ENCODE peak calls at places on chromosomes 3 and 15, in four cellular contexts. S is suprapubic skin, Z is K562, T is stomach. N is an unnamed sample.

GRCh38 chr3:43024183-43024865 is 45.2 kb downstream of the GASK1A start:
- DNase-seq in S (no peak), Z (no peak), T (no peak), N (no peak)

GRCh38 chr3:173708191-173708590 is 310.6 kb downstream of the NLGN1 start:
- DNase-seq in S (no peak), Z (no peak), T (no peak), N (no peak)

GRCh38 chr3:112740800-112741199 is 99.9 kb upstream of the CCDC80 start:
- DNase-seq in S (no peak), Z (no peak), T (no peak), N (no peak)

GRCh38 chr3:129346690-129347440 is 68.2 kb downstream of the HMCES start:
- DNase-seq in S (no peak), Z (no peak), T (no peak), N (no peak)

GRCh38 chr3:128319741-128320141 is 146.9 kb downstream of the DNAJB8 start:
- DNase-seq in S (peak; percentile 36), Z (no peak), T (peak; percentile 34), N (peak; percentile 15)

GRCh38 chr3:44874308-44874707 is at the start of gene TGM4:
- DNase-seq in S (no peak), Z (no peak), T (no peak), N (no peak)

GRCh38 chr15:75531041-75531450 is 48.1 kb downstream of the PTPN9 start:
- DNase-seq in S (peak; percentile 71), Z (no peak), T (no peak), N (no peak)

GRCh38 chr15:31200735-31201151 is 99.2 kb upstream of the TRPM1 start:
- DNase-seq in S (no peak), Z (peak; percentile 38), T (peak; percentile 85), N (peak; percentile 69)

GRCh38 chr15:58462973-58463663 is 31.3 kb downstream of the LIPC start:
- DNase-seq in S (no peak), Z (no peak), T (no peak), N (no peak)

GRCh38 chr15:83275412-83275811 is 9.1 kb downstream of the BNC1 start:
- DNase-seq in S (no peak), Z (no peak), T (no peak), N (no peak)

GRCh38 chr15:50543556-50543955 is 2.9 kb downstream of the USP50 start:
- DNase-seq in S (no peak), Z (no peak), T (no peak), N (no peak)

GRCh38 chr3:195612075-195612800 is 28.5 kb upstream of the APOD start:
- DNase-seq in S (peak; percentile 60), Z (no peak), T (peak; percentile 21), N (no peak)

GRCh38 chr3:121482651-121483050 is 63.1 kb downstream of the POLQ start:
- DNase-seq in S (no peak), Z (no peak), T (no peak), N (no peak)

GRCh38 chr3:112486811-112487505 is 12.3 kb downstream of the BTLA start:
- DNase-seq in S (no peak), Z (no peak), T (no peak), N (peak; percentile 8)

GRCh38 chr15:41822471-41822870 is 5.4 kb upstream of the JMJD7 start:
- DNase-seq in S (no peak), Z (no peak), T (no peak), N (no peak)

GRCh38 chr3:127747751-127748521 is 74.4 kb downstream of the MGLL start:
- DNase-seq in S (peak; percentile 91), Z (no peak), T (peak; percentile 77), N (no peak)

GRCh38 chr3:151003024-151003771 is 30.7 kb upstream of the CLRN1 start:
- DNase-seq in S (no peak), Z (no peak), T (no peak), N (no peak)

GRCh38 chr3:183306798-183307671 is 54.0 kb downstream of the B3GNT5 start:
- DNase-seq in S (peak; percentile 78), Z (peak; percentile 53), T (peak; percentile 94), N (peak; percentile 94)

GRCh38 chr3:134624537-134625287 is 26.1 kb downstream of the KY start:
- DNase-seq in S (peak; percentile 35), Z (no peak), T (peak; percentile 10), N (no peak)

GRCh38 chr3:2099028-2099671 is 484 bp downstream of the CNTN4 start:
- DNase-seq in S (no peak), Z (no peak), T (no peak), N (no peak)

GRCh38 chr15:32030795-32031194 is 480 bp downstream of the CHRNA7 start:
- DNase-seq in S (peak; percentile 51), Z (no peak), T (no peak), N (no peak)

GRCh38 chr3:122315619-122316018 is 9.4 kb upstream of the CSTA start:
- DNase-seq in S (no peak), Z (no peak), T (no peak), N (no peak)

GRCh38 chr3:143445118-143445517 is 325.5 kb downstream of the CHST2 start:
- DNase-seq in S (no peak), Z (no peak), T (no peak), N (no peak)

GRCh38 chr15:57656434-57656833 is 50.1 kb upstream of the POLR2M start:
- DNase-seq in S (no peak), Z (no peak), T (no peak), N (no peak)

GRCh38 chr3:138442433-138442832 is 8.0 kb downstream of the ESYT3 start:
- DNase-seq in S (peak; percentile 46), Z (peak; percentile 82), T (no peak), N (peak; percentile 43)

GRCh38 chr3:186570941-186571643 is 572 bp downstream of the DNAJB11 start:
- DNase-seq in S (no peak), Z (no peak), T (no peak), N (no peak)

GRCh38 chr3:186569779-186570095 is 783 bp upstream of the DNAJB11 start:
- DNase-seq in S (no peak), Z (no peak), T (no peak), N (no peak)

GRCh38 chr3:186570096-186570940 is at the start of gene DNAJB11:
- DNase-seq in S (peak; percentile 99), Z (peak; percentile 93), T (peak; percentile 99), N (peak; percentile 96)

GRCh38 chr3:186566772-186567071 is 417 bp downstream of the TBCCD1 start:
- DNase-seq in S (no peak), Z (no peak), T (no peak), N (no peak)

GRCh38 chr3:186567072-186567921 is at the start of gene TBCCD1:
- DNase-seq in S (peak; percentile 94), Z (peak; percentile 90), T (peak; percentile 95), N (peak; percentile 99)
- TF ChIP-seq EP300 in S (no peak), Z (peak; percentile 26), T (no peak), N (no peak)

GRCh38 chr3:49804141-49805041 is 1.3 kb downstream of the INKA1 start:
- DNase-seq in S (no peak), Z (no peak), T (no peak), N (no peak)
- H3K4me3 ChIP-seq in S (peak overlapping the region; percentile 92), Z (peak overlapping the region; percentile 82), T (peak overlapping the region; percentile 83), N (peak overlapping the region; percentile 89)

DNA sequence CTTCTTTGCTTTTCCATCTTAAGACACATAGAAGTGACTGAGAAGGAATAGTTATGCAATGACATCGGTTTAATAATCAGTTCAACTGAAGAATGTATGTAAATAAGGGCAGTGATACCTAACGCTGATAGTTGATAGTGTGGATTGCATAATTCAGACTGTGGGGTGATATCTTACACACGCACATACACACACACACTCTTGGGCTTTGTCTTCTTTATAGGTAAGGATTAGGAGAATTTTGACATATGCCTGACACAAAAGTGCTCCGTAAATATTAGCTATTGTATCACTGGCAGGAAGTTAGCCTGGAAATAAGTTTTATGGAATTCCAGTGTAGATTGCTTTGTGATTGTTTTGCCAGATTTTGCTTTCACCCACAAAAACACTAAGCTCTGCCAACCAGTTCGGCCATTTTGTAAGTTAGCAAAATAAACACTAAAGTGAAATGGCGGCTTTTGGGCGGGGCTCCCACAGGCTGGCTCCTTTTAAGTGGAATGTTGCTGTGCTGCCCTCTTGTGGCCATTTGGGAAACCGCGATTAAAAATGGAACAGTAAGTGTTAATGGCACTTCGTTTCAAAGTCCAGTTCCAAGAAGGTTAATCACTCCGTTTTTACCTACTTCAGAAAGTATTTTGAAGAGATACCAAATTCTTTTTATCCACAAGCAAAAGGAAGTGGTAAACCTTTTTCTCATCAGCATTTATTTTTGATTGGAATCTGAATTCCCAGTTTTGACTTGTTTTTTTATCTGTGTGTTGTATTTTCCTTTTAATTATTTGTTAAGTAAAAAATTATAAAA is 17.7 kb downstream of the CHD2 start:
- DNase-seq in S (peak; percentile 97), Z (peak; percentile 78), T (peak; percentile 99), N (peak; percentile 96)
- TF ChIP-seq POLR2A in S (no peak), Z (peak; percentile 46), T (no peak), N (peak; percentile 52)

DNA sequence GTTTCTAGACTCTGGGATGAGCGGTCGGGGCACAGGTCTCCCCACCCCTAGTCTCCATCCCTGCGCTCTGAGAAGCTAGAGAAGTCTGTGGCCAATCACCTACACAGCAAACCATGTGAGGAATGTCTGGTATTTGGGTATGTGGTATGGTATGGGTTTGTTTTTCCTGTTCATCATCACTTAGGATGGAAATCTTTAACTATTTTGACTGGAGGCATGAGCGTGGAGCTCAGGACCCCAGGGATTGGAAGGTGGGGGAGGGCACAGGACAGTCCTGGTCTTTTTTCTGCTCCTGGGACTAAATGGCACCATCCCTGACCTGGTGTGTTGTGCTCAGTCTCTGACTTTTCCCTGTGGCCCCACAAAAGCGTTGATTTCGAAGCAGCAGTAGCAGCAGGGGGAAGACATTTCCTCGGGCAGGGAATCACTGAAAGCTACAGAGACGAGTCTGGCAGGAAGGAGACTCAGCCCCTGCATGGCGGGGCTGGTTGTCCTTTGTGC is 191.7 kb upstream of the TPM1 start:
- DNase-seq in S (no peak), Z (no peak), T (no peak), N (no peak)
- TF ChIP-seq EP300 in S (no peak), Z (no peak), T (no peak), N (no peak)

GRCh38 chr3:69407908-69408307 is 22.0 kb upstream of the FRMD4B start:
- DNase-seq in S (no peak), Z (no peak), T (no peak), N (no peak)
- H3K4me3 ChIP-seq in S (no peak overlapping the region), Z (no peak overlapping the region), T (no peak overlapping the region), N (no peak overlapping the region)

DNA sequence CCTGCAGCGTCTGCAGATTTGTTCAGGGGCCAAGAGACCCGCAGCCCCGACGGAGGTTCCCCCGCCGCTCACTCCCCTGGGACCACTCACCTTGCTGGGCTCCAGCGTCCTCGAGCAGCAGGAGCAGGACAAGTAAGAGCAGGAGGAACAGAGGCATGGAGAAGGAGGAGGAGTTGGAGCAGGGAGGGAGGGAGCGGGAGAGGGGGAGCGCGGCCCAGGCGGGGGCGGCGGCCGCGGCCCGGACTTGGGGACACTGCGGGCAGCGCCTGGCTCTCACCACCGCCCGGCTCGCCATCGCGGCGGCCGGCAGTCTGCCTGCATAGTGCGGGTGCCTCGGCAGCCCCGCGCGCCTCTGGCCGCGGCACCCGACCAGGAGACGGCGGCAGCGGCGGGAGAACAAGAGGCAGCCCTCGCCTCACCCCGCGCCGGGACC is 447 bp downstream of the DCBLD2 start:
- DNase-seq in S (peak; percentile 78), Z (peak; percentile 38), T (peak; percentile 40), N (peak; percentile 91)
- TF ChIP-seq POLR2A in S (no peak), Z (no peak), T (no peak), N (no peak)

GRCh38 chr3:188348445-188349244 is 194.7 kb downstream of the LPP start:
- DNase-seq in S (peak; percentile 75), Z (no peak), T (peak; percentile 73), N (no peak)
- TF ChIP-seq EP300 in S (no peak), Z (no peak), T (no peak), N (no peak)

N was measured in upper lobe of left lung.